ENCODE peak calls at places on chromosomes 11 and 22, in five cellular contexts. Z is mammary epithelial cell, K is ovary, F is neuronal stem cell, T is Peyer's patch. R is an unnamed sample.
A peak's percentile ranks its signal among the peaks of the same experiment; 100 is the strongest.

GRCh38 chr22:47695176-47695575 is 932.7 kb downstream of the TBC1D22A start:
- DNase-seq in F (no peak), T (no peak), K (no peak), Z (no peak), R (no peak)

GRCh38 chr11:73866095-73866579 is 10.5 kb downstream of the COA4 start:
- DNase-seq in Z (peak; percentile 23), T (no peak), F (no peak), K (no peak), R (no peak)

GRCh38 chr11:63768232-63769043 is at the start of gene ZFTA:
- DNase-seq in T (peak; percentile 67), K (peak; percentile 86), F (peak; percentile 72), Z (peak; percentile 43), R (peak; percentile 50)

GRCh38 chr11:69770525-69770924 is 4.6 kb downstream of the FGF4 start:
- DNase-seq in Z (no peak), T (no peak), F (no peak), K (no peak), R (no peak)

GRCh38 chr11:108945341-108945740 is 280.5 kb downstream of the DDX10 start:
- DNase-seq in K (no peak), Z (no peak), F (no peak), T (no peak), R (no peak)

GRCh38 chr11:45993438-45994064 is 71.1 kb downstream of the LARGE2 start:
- DNase-seq in K (peak; percentile 56), Z (no peak), F (no peak), T (no peak), R (no peak)

GRCh38 chr11:2687223-2687530 is 12.6 kb downstream of the KCNQ1OT1 start:
- DNase-seq in K (peak; percentile 19), F (no peak), Z (no peak), T (no peak), R (no peak)

GRCh38 chr11:113554531-113554930 is 79.3 kb upstream of the DRD2 start:
- DNase-seq in T (no peak), Z (no peak), K (no peak), F (no peak), R (no peak)

GRCh38 chr11:69086152-69086551 is 37.4 kb downstream of the TPCN2 start:
- DNase-seq in F (no peak), K (no peak), T (no peak), Z (no peak), R (no peak)

GRCh38 chr11:10906521-10906920 is 48.7 kb upstream of the ZBED5 start:
- DNase-seq in Z (no peak), T (no peak), F (no peak), K (no peak), R (no peak)

GRCh38 chr22:20761536-20761935 is 12.4 kb upstream of the SERPIND1 start:
- DNase-seq in Z (no peak), F (no peak), K (no peak), T (no peak), R (no peak)

GRCh38 chr11:72599325-72600117 is 74.7 kb downstream of the PDE2A start:
- DNase-seq in Z (no peak), K (no peak), T (no peak), F (no peak), R (no peak)

GRCh38 chr22:19124377-19124776 is 2.2 kb upstream of the DGCR2 start:
- DNase-seq in Z (no peak), F (no peak), K (no peak), T (no peak), R (no peak)

GRCh38 chr11:76822406-76822805 is 38.3 kb upstream of the ACER3 start:
- DNase-seq in T (no peak), F (no peak), Z (no peak), K (no peak), R (no peak)

GRCh38 chr22:17896552-17896951 is 122.3 kb upstream of the BID start:
- DNase-seq in F (no peak), K (no peak), T (no peak), Z (no peak), R (no peak)

GRCh38 chr11:58276151-58276550 is 8.1 kb upstream of the OR10W1 start:
- DNase-seq in F (no peak), Z (no peak), T (no peak), K (no peak), R (no peak)

GRCh38 chr11:34209809-34210208 is 104.4 kb downstream of the NAT10 start:
- DNase-seq in T (no peak), K (no peak), F (no peak), Z (no peak), R (no peak)
- H3K4me1 ChIP-seq in T (no peaks in the 10 kb centered on the region), K (peaks cover 3% of the 10 kb centered on the region), F (peaks cover 28% of the 10 kb centered on the region), Z (peaks cover 15% of the 10 kb centered on the region), R (no peaks in the 10 kb centered on the region)

GRCh38 chr11:61334434-61335354 is 1.7 kb downstream of the TKFC start:
- DNase-seq in Z (peak; percentile 45), T (no peak), F (no peak), K (peak; percentile 67), R (no peak)
- H3K27ac ChIP-seq in Z (no peak overlapping the region), T (peak overlapping the region; percentile 98), F (no peak overlapping the region), K (no peak overlapping the region), R (peak overlapping the region; percentile 38)

GRCh38 chr22:21839765-21840140 is 27.7 kb downstream of the MAPK1 start:
- DNase-seq in F (no peak), Z (no peak), K (no peak), T (no peak), R (no peak)

GRCh38 chr22:21842946-21843345 is 24.5 kb downstream of the MAPK1 start:
- DNase-seq in Z (no peak), K (no peak), F (no peak), T (no peak), R (no peak)

GRCh38 chr22:21837184-21837979 is 30.1 kb downstream of the MAPK1 start:
- DNase-seq in F (peak; percentile 17), Z (peak; percentile 85), K (no peak), T (no peak), R (no peak)

GRCh38 chr22:21841422-21841821 is 26.0 kb downstream of the MAPK1 start:
- DNase-seq in Z (no peak), K (no peak), T (no peak), F (no peak), R (no peak)

DNA sequence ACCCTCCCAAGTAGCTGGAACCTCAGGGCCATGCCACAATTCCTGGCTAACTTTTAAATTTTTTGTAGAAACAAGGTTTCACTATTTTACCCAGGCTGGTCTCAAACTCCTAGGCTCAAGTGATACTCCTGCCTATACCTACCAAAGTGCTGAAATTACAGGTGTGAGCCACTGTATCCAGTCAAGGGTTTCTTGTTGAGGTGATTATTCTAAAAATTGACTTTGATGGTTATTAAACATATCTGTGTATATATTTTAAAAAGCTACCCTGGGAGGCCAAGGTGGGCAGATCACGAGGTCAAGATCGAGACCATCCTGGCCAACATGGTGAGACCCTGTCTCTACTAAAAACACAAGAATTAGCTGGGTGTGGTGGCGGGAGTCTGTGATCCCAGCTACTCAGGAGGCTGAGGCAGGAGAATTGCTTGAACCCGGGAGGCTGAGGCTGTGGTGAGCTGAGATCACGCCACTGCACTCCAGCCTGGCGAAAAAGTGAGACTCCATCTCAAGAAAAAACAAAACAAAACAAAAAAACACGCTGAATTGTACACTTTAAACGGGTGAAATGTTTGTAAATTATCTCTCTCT is 27.1 kb downstream of the MAPK1 start:
- DNase-seq in F (no peak), K (no peak), Z (no peak), T (no peak), R (no peak)
- H3K4me1 ChIP-seq in F (peaks cover 4% of the 10 kb centered on the region), K (peaks cover 9% of the 10 kb centered on the region), Z (peaks cover 16% of the 10 kb centered on the region), T (peaks cover under 1% of the 10 kb centered on the region), R (peaks cover 28% of the 10 kb centered on the region)

DNA sequence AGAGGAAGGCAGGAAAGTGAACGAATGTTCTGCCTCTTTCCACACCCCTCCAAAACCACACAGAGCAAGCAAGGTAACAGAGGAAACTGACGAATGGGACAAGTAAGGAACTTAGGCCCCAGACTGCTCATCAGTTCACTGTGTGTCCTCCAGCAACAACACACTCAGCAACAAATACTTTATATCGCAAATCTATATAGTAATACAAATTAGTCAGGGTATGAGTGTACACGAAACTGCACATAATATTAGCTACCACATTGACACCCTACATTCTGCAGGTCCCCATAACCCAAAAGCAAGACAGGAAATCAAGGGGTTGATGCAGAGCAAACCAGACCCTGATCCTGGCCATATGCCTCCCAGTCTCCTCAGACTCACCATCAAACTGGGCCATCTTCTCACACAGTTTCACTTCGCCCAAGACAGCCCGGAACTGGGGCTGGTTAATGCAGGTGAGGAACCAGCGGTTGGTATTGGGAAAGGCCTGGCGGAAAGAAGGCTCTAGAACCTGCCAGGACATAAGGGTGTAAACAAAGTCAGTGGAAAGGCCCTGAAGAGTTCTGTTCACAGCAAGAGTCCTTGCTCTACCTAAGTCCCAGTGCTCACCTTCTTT is 6.6 kb downstream of the EEF1G start:
- DNase-seq in K (no peak), Z (no peak), T (no peak), F (no peak), R (no peak)
- H3K27ac ChIP-seq in K (no peak overlapping the region), Z (no peak overlapping the region), T (no peak overlapping the region), F (no peak overlapping the region), R (no peak overlapping the region)

GRCh38 chr11:20608938-20609337 is 9.5 kb downstream of the SLC6A5 start:
- DNase-seq in F (no peak), K (no peak), Z (peak; percentile 35), T (no peak), R (no peak)

GRCh38 chr11:20604864-20605601 is 5.6 kb downstream of the SLC6A5 start:
- DNase-seq in F (no peak), Z (no peak), K (no peak), T (no peak), R (no peak)

GRCh38 chr11:20605602-20606091 is 6.2 kb downstream of the SLC6A5 start:
- DNase-seq in Z (no peak), F (no peak), T (no peak), K (no peak), R (no peak)

GRCh38 chr11:20601221-20601914 is 2.0 kb downstream of the SLC6A5 start:
- DNase-seq in Z (no peak), K (no peak), F (no peak), T (no peak), R (no peak)

DNA sequence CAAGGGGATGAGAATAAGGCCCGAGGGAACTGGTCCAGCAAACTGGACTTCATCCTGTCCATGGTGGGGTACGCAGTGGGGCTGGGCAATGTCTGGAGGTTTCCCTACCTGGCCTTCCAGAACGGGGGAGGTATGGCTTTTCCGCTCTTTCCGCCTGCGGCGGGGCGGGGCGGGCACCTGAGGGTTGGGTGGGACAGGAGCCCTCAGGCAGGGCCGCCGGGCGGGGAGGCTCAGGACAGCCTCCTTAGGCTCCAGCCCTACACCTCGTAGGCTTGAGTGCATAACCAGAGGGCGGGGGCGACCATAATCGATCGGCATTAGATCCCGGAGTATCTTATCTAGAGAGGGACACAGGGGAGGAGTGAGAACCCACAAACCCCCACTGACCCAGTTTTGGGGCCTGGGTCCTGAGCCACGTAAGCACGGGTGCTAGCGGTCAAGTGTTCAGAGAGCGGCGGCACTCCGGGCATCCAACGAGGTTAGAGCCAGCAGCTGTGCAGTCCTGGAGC is 4.9 kb downstream of the SLC6A5 start:
- DNase-seq in F (no peak), T (no peak), Z (no peak), K (no peak), R (no peak)
- H3K4me1 ChIP-seq in F (no peaks in the 10 kb centered on the region), T (no peaks in the 10 kb centered on the region), Z (peaks cover 5% of the 10 kb centered on the region), K (no peaks in the 10 kb centered on the region), R (no peaks in the 10 kb centered on the region)

GRCh38 chr22:45312856-45313255 is 3.1 kb downstream of the FAM118A start:
- DNase-seq in F (no peak), T (no peak), K (no peak), Z (no peak), R (no peak)
- H3K27ac ChIP-seq in F (no peak overlapping the region), T (no peak overlapping the region), K (no peak overlapping the region), Z (no peak overlapping the region), R (no peak overlapping the region)